ENCODE peak calls at places on chromosomes 12 and 14, in five cellular contexts. One of them, this sample, is unnamed.

GRCh38 chr12:39235990-39236767 is 206.7 kb downstream of the KIF21A start:
- DNase-seq in A549: no peak
- DNase-seq in gastrocnemius medialis: no peak
- DNase-seq in tibial nerve: no peak
- DNase-seq in heart right ventricle: no peak
- DNase-seq in this sample: no peak

GRCh38 chr12:116027551-116027821 is 250.0 kb downstream of the MED13L start:
- DNase-seq in A549: no peak
- DNase-seq in heart right ventricle: no peak
- DNase-seq in gastrocnemius medialis: no peak
- DNase-seq in tibial nerve: no peak
- DNase-seq in this sample: no peak

GRCh38 chr12:110537605-110538409 is 35.7 kb downstream of the RAD9B start:
- DNase-seq in heart right ventricle: peak
- DNase-seq in tibial nerve: no peak
- DNase-seq in A549: no peak
- DNase-seq in gastrocnemius medialis: peak
- DNase-seq in this sample: peak

GRCh38 chr12:6547987-6548386 is 7.9 kb downstream of the IFFO1 start:
- DNase-seq in heart right ventricle: peak
- DNase-seq in A549: peak
- DNase-seq in tibial nerve: no peak
- DNase-seq in gastrocnemius medialis: peak
- DNase-seq in this sample: no peak

GRCh38 chr14:77303417-77304156 is 17.1 kb downstream of the POMT2 start:
- DNase-seq in gastrocnemius medialis: peak
- DNase-seq in heart right ventricle: no peak
- DNase-seq in tibial nerve: no peak
- DNase-seq in A549: peak
- DNase-seq in this sample: no peak

GRCh38 chr14:22882529-22883190 is 362 bp upstream of the REM2 start:
- DNase-seq in gastrocnemius medialis: no peak
- DNase-seq in tibial nerve: no peak
- DNase-seq in heart right ventricle: no peak
- DNase-seq in A549: no peak
- DNase-seq in this sample: no peak

GRCh38 chr12:14853966-14854365 is 10.6 kb upstream of the ART4 start:
- DNase-seq in heart right ventricle: no peak
- DNase-seq in A549: no peak
- DNase-seq in tibial nerve: no peak
- DNase-seq in gastrocnemius medialis: no peak
- DNase-seq in this sample: no peak

GRCh38 chr12:31234955-31235867 is 90.7 kb downstream of the SINHCAF start:
- DNase-seq in heart right ventricle: no peak
- DNase-seq in tibial nerve: no peak
- DNase-seq in gastrocnemius medialis: no peak
- DNase-seq in A549: peak
- DNase-seq in this sample: peak

GRCh38 chr12:81530352-81530751 is 228.8 kb downstream of the PPFIA2 start:
- DNase-seq in gastrocnemius medialis: no peak
- DNase-seq in heart right ventricle: no peak
- DNase-seq in tibial nerve: no peak
- DNase-seq in A549: no peak
- DNase-seq in this sample: no peak

GRCh38 chr14:101716077-101716950 is 45.2 kb upstream of the PPP2R5C start:
- DNase-seq in gastrocnemius medialis: no peak
- DNase-seq in A549: no peak
- DNase-seq in heart right ventricle: no peak
- DNase-seq in tibial nerve: no peak
- DNase-seq in this sample: no peak

GRCh38 chr14:105168979-105169507 is 467 bp upstream of the JAG2 start:
- DNase-seq in tibial nerve: no peak
- DNase-seq in heart right ventricle: peak
- DNase-seq in gastrocnemius medialis: no peak
- DNase-seq in A549: peak
- DNase-seq in this sample: no peak

GRCh38 chr12:58966939-58967338 is 46.6 kb upstream of the LRIG3 start:
- DNase-seq in gastrocnemius medialis: no peak
- DNase-seq in tibial nerve: no peak
- DNase-seq in heart right ventricle: no peak
- DNase-seq in A549: no peak
- DNase-seq in this sample: no peak

GRCh38 chr12:49922349-49923034 is 18.8 kb upstream of the FAIM2 start:
- DNase-seq in heart right ventricle: peak
- DNase-seq in A549: no peak
- DNase-seq in gastrocnemius medialis: no peak
- DNase-seq in tibial nerve: no peak
- DNase-seq in this sample: no peak

GRCh38 chr12:123427036-123427769 is 9.3 kb downstream of the RILPL2 start:
- DNase-seq in heart right ventricle: no peak
- DNase-seq in A549: no peak
- DNase-seq in tibial nerve: no peak
- DNase-seq in gastrocnemius medialis: no peak
- DNase-seq in this sample: no peak

GRCh38 chr12:123436017-123436964 is at the start of gene RILPL2:
- DNase-seq in gastrocnemius medialis: peak
- DNase-seq in A549: peak
- DNase-seq in heart right ventricle: peak
- DNase-seq in tibial nerve: peak
- DNase-seq in this sample: peak

GRCh38 chr12:123435636-123436016 is 858 bp downstream of the RILPL2 start:
- DNase-seq in heart right ventricle: no peak
- DNase-seq in A549: no peak
- DNase-seq in tibial nerve: no peak
- DNase-seq in gastrocnemius medialis: no peak
- DNase-seq in this sample: no peak

GRCh38 chr12:123433615-123434014 is 2.9 kb downstream of the RILPL2 start:
- DNase-seq in heart right ventricle: no peak
- DNase-seq in gastrocnemius medialis: no peak
- DNase-seq in A549: no peak
- DNase-seq in tibial nerve: no peak
- DNase-seq in this sample: no peak

DNA sequence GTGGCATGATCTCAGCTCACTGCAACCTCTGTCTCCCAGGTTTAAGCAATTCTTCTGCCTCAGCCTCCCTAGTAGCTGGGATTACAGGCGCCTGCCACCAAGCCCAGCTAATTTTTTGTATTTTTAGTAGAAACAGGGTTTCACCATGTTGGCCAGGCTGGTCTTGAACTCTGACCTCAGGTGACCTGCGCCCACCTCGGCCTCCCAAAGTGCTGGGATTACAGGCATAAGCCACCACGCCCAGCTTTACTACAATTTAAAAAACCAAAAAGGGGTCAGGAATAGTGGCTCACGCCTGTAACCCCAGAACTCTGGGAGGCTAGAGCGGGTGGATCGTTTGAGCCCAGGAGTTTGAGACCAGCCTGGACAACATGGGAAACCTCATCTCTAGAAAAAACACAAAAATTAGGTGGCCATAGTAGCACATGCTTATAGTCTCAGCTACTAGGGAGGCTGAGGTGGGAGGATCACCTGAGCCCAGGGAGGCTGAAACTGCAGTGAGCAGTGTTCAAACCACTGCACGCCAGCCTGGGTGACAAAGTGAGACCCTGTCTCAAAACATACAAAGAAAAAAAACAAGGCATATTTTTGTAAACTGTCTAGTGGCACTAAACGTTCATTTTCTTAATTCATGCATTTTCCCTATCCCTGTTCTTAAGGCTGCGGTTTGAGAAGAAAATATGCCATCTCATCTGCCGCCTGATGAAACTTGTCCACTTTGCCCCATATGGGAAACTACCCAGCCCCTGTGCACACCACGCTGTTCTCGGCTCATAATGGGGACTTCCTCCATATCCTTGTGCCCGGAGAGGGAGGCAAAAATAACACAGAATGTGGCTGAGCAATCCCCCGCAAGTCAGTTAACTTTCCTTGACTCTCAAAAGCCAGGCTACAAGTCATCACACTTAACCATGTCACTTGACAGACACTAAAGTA is 4.3 kb downstream of the RILPL2 start:
- DNase-seq in heart right ventricle: no peak
- DNase-seq in tibial nerve: no peak
- DNase-seq in A549: no peak
- DNase-seq in gastrocnemius medialis: no peak
- DNase-seq in this sample: peak
- H3K27ac ChIP-seq in heart right ventricle: no peak
- H3K27ac ChIP-seq in tibial nerve: no peak
- H3K27ac ChIP-seq in A549: no peak
- H3K27ac ChIP-seq in gastrocnemius medialis: no peak
- H3K27ac ChIP-seq in this sample: peak

GRCh38 chr12:12010277-12011031 is 60.3 kb upstream of the BCL2L14 start:
- DNase-seq in gastrocnemius medialis: peak
- DNase-seq in tibial nerve: no peak
- DNase-seq in A549: no peak
- DNase-seq in heart right ventricle: peak
- DNase-seq in this sample: peak
- TF ChIP-seq CTCF in gastrocnemius medialis: no peak
- TF ChIP-seq CTCF in tibial nerve: no peak
- TF ChIP-seq CTCF in A549: no peak
- TF ChIP-seq CTCF in heart right ventricle: no peak
- TF ChIP-seq CTCF in this sample: no peak

GRCh38 chr12:52825961-52826360 is 8.2 kb downstream of the KRT79 start:
- DNase-seq in tibial nerve: no peak
- DNase-seq in gastrocnemius medialis: no peak
- DNase-seq in A549: no peak
- DNase-seq in heart right ventricle: no peak
- DNase-seq in this sample: no peak
- H3K4me3 ChIP-seq in tibial nerve: no peak
- H3K4me3 ChIP-seq in gastrocnemius medialis: no peak
- H3K4me3 ChIP-seq in A549: no peak
- H3K4me3 ChIP-seq in heart right ventricle: no peak
- H3K4me3 ChIP-seq in this sample: no peak

DNA sequence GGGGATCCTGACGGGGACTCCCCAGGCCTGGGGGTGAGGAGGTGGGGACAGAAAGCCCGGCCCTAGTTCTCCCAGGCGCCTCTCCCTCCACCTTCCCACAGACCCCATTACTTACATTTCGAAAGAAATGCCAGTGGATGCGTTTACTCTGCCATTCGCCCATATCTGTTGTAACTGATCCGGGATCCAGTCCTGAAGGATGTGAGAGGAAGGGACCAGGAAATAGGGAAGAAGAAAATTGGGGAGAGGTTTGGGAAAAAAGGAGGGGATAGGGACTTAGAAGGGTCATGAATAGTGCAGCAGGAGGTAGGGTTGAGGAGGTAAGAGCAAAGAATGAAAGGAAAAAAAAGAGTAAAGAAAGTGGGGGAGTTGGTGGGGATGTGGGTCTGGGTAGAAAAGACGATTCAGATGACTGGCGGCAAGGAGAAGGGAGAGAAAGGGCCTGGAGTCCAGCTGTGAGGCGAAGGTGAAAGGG is 1.1 kb downstream of the HOXC12 start:
- DNase-seq in gastrocnemius medialis: no peak
- DNase-seq in heart right ventricle: no peak
- DNase-seq in A549: no peak
- DNase-seq in tibial nerve: no peak
- DNase-seq in this sample: no peak
- H3K27ac ChIP-seq in gastrocnemius medialis: no peak
- H3K27ac ChIP-seq in heart right ventricle: no peak
- H3K27ac ChIP-seq in A549: no peak
- H3K27ac ChIP-seq in tibial nerve: no peak
- H3K27ac ChIP-seq in this sample: no peak

DNA sequence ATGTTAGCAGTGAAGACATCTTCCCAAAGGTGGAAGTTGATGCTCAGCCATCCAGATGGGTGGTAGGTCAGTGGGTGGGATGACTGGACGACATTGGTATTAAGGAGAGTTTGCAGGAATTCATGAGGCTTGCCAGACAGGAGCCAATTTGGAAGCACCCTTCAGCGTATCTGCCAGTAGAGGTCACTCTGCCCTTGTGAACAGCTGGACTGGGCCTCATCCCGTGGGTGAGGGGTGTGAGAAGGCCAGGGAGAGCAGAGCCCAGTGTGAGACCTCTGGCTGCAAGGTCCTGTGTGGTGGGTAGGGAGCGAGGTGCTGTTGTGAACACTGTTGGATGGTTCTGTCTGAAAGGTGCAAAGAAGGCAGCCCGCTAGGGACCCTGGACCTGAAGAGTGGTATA is 37.7 kb downstream of the SLC5A8 start:
- DNase-seq in gastrocnemius medialis: no peak
- DNase-seq in heart right ventricle: no peak
- DNase-seq in tibial nerve: no peak
- DNase-seq in A549: no peak
- DNase-seq in this sample: no peak
- TF ChIP-seq CTCF in gastrocnemius medialis: no peak
- TF ChIP-seq CTCF in heart right ventricle: no peak
- TF ChIP-seq CTCF in tibial nerve: no peak
- TF ChIP-seq CTCF in A549: no peak
- TF ChIP-seq CTCF in this sample: peak

GRCh38 chr14:43795600-43796228 is 711.4 kb downstream of the FSCB start:
- DNase-seq in gastrocnemius medialis: no peak
- DNase-seq in heart right ventricle: no peak
- DNase-seq in tibial nerve: no peak
- DNase-seq in A549: no peak
- DNase-seq in this sample: no peak
- H3K4me3 ChIP-seq in gastrocnemius medialis: no peak
- H3K4me3 ChIP-seq in heart right ventricle: no peak
- H3K4me3 ChIP-seq in tibial nerve: no peak
- H3K4me3 ChIP-seq in A549: no peak
- H3K4me3 ChIP-seq in this sample: no peak

GRCh38 chr14:25945746-25946145 is 652.1 kb downstream of the NOVA1 start:
- DNase-seq in heart right ventricle: no peak
- DNase-seq in A549: no peak
- DNase-seq in gastrocnemius medialis: no peak
- DNase-seq in tibial nerve: no peak
- DNase-seq in this sample: no peak
- H3K27ac ChIP-seq in heart right ventricle: no peak
- H3K27ac ChIP-seq in A549: no peak
- H3K27ac ChIP-seq in gastrocnemius medialis: no peak
- H3K27ac ChIP-seq in tibial nerve: no peak
- H3K27ac ChIP-seq in this sample: no peak

GRCh38 chr12:87815738-87816137 is 213.5 kb downstream of the C12orf50 start:
- DNase-seq in gastrocnemius medialis: no peak
- DNase-seq in A549: no peak
- DNase-seq in heart right ventricle: no peak
- DNase-seq in tibial nerve: no peak
- DNase-seq in this sample: no peak

GRCh38 chr12:87812030-87812429 is 217.2 kb downstream of the C12orf50 start:
- DNase-seq in heart right ventricle: no peak
- DNase-seq in gastrocnemius medialis: no peak
- DNase-seq in A549: no peak
- DNase-seq in tibial nerve: no peak
- DNase-seq in this sample: no peak

GRCh38 chr12:87812711-87813110 is 216.5 kb downstream of the C12orf50 start:
- DNase-seq in tibial nerve: no peak
- DNase-seq in heart right ventricle: no peak
- DNase-seq in gastrocnemius medialis: no peak
- DNase-seq in A549: no peak
- DNase-seq in this sample: no peak

GRCh38 chr12:87814625-87815024 is 214.6 kb downstream of the C12orf50 start:
- DNase-seq in A549: no peak
- DNase-seq in gastrocnemius medialis: no peak
- DNase-seq in heart right ventricle: no peak
- DNase-seq in tibial nerve: no peak
- DNase-seq in this sample: no peak

GRCh38 chr12:87813476-87814234 is 215.5 kb downstream of the C12orf50 start:
- DNase-seq in A549: peak
- DNase-seq in heart right ventricle: no peak
- DNase-seq in gastrocnemius medialis: no peak
- DNase-seq in tibial nerve: no peak
- DNase-seq in this sample: no peak
- TF ChIP-seq CTCF in A549: no peak
- TF ChIP-seq CTCF in heart right ventricle: no peak
- TF ChIP-seq CTCF in gastrocnemius medialis: no peak
- TF ChIP-seq CTCF in tibial nerve: no peak
- TF ChIP-seq CTCF in this sample: no peak

This sample was measured in lower lobe of right lung.